ENCODE peak calls at places on chromosomes 4 and X, in eight cellular contexts. H, G, N, C, R, D, S and P are unnamed samples.

GRCh38 chr4:38188136-38188535 is 227.9 kb downstream of the PTTG2 start:
- DNase-seq in H (no peak), G (no peak), N (no peak), C (no peak), R (no peak), D (no peak), S (no peak), P (no peak)

GRCh38 chrX:134949271-134949670 is 41.5 kb upstream of the SMIM10 start:
- DNase-seq in H (no peak), G (peak), N (peak), C (no peak), R (no peak), D (no peak), S (no peak), P (no peak)

GRCh38 chr4:142406051-142406549 is 440.0 kb downstream of the INPP4B start:
- DNase-seq in H (peak), G (no peak), N (no peak), C (no peak), R (no peak), D (no peak), S (no peak), P (no peak)

GRCh38 chrX:1893758-1894294 is 279.0 kb downstream of the ASMT start:
- DNase-seq in H (no peak), G (no peak), N (no peak), C (no peak), R (no peak), D (no peak), S (no peak), P (no peak)

GRCh38 chr4:108060164-108060563 is 70.5 kb downstream of the HADH start:
- DNase-seq in H (no peak), G (peak), N (peak), C (no peak), R (no peak), D (no peak), S (no peak), P (no peak)

GRCh38 chr4:144507309-144508101 is 138.5 kb upstream of the HHIP start:
- DNase-seq in H (peak), G (peak), N (no peak), C (no peak), R (no peak), D (no peak), S (no peak), P (no peak)

GRCh38 chr4:3723232-3723642 is 42.9 kb upstream of the ADRA2C start:
- DNase-seq in H (no peak), G (no peak), N (no peak), C (no peak), R (no peak), D (no peak), S (no peak), P (no peak)

GRCh38 chr4:8350841-8351461 is 81.4 kb downstream of the HTRA3 start:
- DNase-seq in H (no peak), G (no peak), N (no peak), C (no peak), R (no peak), D (no peak), S (no peak), P (no peak)

GRCh38 chr4:108013332-108013731 is 23.6 kb downstream of the HADH start:
- DNase-seq in H (no peak), G (no peak), N (no peak), C (no peak), R (no peak), D (no peak), S (no peak), P (no peak)

GRCh38 chr4:2417765-2418651 is at the start of gene ZFYVE28:
- DNase-seq in H (no peak), G (no peak), N (peak), C (peak), R (peak), D (no peak), S (no peak), P (no peak)

GRCh38 chr4:155672342-155672741 is 5.7 kb downstream of the GUCY1A1 start:
- DNase-seq in H (no peak), G (no peak), N (no peak), C (no peak), R (no peak), D (no peak), S (no peak), P (no peak)

GRCh38 chrX:67544871-67545771 is 1.3 kb downstream of the AR start:
- DNase-seq in H (no peak), G (peak), N (no peak), C (peak), R (peak), D (no peak), S (no peak), P (peak)

GRCh38 chr4:41976775-41977516 is 4.6 kb upstream of the DCAF4L1 start:
- DNase-seq in H (no peak), G (no peak), N (no peak), C (no peak), R (no peak), D (no peak), S (no peak), P (no peak)

GRCh38 chrX:12076046-12076445 is 62.2 kb upstream of the FRMPD4 start:
- DNase-seq in H (no peak), G (peak), N (no peak), C (no peak), R (no peak), D (no peak), S (no peak), P (no peak)

GRCh38 chrX:12080265-12080664 is 58.0 kb upstream of the FRMPD4 start:
- DNase-seq in H (no peak), G (peak), N (peak), C (no peak), R (no peak), D (no peak), S (peak), P (peak)
- TF ChIP-seq CTCF in H (peak), G (peak), N (peak), C (peak), R (peak), D (peak), S (peak), P (peak)

GRCh38 chr4:70945046-70945445 is 42.9 kb downstream of the MOB1B start:
- DNase-seq in H (no peak), G (no peak), N (no peak), C (no peak), R (no peak), D (no peak), S (no peak), P (no peak)

GRCh38 chr4:70946944-70947343 is 44.8 kb downstream of the MOB1B start:
- DNase-seq in H (no peak), G (peak), N (no peak), C (no peak), R (no peak), D (no peak), S (no peak), P (no peak)

GRCh38 chr4:70945452-70946055 is 43.4 kb downstream of the MOB1B start:
- DNase-seq in H (no peak), G (no peak), N (no peak), C (no peak), R (no peak), D (no peak), S (no peak), P (no peak)

GRCh38 chr4:70954032-70954431 is 39.4 kb upstream of the DCK start:
- DNase-seq in H (no peak), G (peak), N (no peak), C (no peak), R (no peak), D (no peak), S (no peak), P (no peak)

DNA sequence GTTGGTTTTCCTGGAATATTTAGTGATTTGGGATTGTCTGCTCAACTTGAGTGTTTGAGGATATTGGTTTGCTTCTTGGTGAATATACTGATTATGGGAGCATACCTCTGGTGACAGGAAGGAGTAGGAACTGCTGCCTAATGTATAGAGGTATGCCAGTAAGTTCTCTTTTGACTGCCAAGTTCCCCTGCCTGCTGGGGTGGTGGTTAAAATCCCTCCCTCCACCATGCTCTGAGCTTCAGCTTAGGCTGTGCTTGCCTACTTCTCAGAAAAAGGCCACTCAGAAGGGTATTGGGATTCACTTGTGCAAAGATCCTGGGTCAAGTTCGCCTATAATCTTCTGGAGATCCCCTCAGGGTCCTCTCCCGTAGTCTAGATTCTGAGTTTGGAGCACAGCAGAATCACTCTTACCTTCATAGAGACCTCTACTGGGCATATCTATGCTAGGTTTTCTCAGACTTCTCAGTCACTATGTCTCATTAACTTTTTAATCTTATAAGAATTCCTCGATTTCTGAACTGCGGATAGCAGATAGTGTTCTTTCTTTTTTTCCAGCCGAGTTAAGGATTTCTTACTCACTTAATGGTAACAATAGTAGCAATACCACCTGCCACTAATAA is 44.7 kb upstream of the DCK start:
- DNase-seq in H (no peak), G (no peak), N (no peak), C (no peak), R (no peak), D (no peak), S (no peak), P (peak)
- TF ChIP-seq CTCF in H (peak), G (no peak), N (no peak), C (no peak), R (peak), D (no peak), S (peak), P (no peak)

GRCh38 chr4:54433686-54434085 is 204.6 kb downstream of the PDGFRA start:
- DNase-seq in H (no peak), G (peak), N (no peak), C (no peak), R (no peak), D (no peak), S (no peak), P (no peak)
- TF ChIP-seq CTCF in H (peak), G (peak), N (no peak), C (peak), R (no peak), D (peak), S (peak), P (peak)

GRCh38 chrX:74458738-74459137 is 37.4 kb downstream of the SLC16A2 start:
- DNase-seq in H (no peak), G (peak), N (no peak), C (no peak), R (no peak), D (peak), S (no peak), P (no peak)
- TF ChIP-seq CTCF in H (no peak), G (no peak), N (peak), C (no peak), R (no peak), D (no peak), S (no peak), P (no peak)

GRCh38 chr4:176217510-176217909 is 22.1 kb upstream of the SPATA4 start:
- DNase-seq in H (no peak), G (no peak), N (no peak), C (no peak), R (no peak), D (no peak), S (no peak), P (no peak)
- TF ChIP-seq CTCF in H (no peak), G (no peak), N (no peak), C (no peak), R (no peak), D (no peak), S (no peak), P (peak)

GRCh38 chrX:153723351-153724251 is 586 bp downstream of the BCAP31 start:
- DNase-seq in H (peak), G (peak), N (peak), C (peak), R (peak), D (no peak), S (peak), P (peak)
- TF ChIP-seq CTCF in H (peak), G (peak), N (peak), C (peak), R (peak), D (peak), S (peak), P (peak)

DNA sequence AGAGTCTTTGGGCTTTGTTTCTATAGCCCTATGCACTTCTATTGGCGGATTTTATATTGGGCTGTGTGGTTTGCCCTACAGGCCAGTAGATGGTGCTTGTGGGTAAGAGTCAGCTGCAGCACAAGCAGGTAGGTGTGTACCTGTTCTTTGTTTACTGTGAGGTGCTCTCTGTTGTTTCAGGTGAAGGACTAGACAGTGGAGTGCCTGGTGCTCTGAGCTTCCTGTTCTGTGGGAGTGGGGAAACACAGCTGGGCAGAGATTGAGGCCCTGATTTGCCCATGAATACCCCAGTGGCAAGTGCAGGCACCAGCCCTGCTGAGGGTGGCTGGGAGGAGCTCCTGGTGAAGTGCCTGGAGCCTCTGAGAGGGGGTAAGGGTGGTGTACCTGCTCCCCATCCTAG is 26.3 kb upstream of the UCP1 start:
- DNase-seq in H (no peak), G (peak), N (peak), C (no peak), R (no peak), D (no peak), S (no peak), P (peak)
- TF ChIP-seq CTCF in H (peak), G (peak), N (peak), C (peak), R (peak), D (peak), S (peak), P (no peak)

DNA sequence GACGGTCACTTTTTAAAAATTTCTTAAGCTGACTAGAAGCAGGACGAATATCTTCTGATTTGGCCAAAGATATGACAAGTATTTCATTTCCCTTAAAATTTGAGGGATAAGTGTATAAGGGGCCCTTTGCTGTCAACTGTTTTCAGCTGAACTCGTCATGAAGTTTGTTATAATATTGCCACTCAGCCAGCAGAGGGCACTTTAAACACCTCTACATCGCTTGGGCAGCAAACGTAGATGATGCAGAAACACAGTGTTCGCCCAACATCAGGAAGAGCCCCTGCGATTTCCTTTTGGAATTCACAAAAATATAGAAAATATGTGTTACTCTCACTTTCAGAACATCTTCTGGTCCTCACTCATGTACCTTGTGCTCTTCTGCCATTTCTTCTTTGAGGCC is 435.7 kb upstream of the FMR1 start:
- DNase-seq in H (peak), G (peak), N (no peak), C (no peak), R (no peak), D (no peak), S (peak), P (peak)
- TF ChIP-seq CTCF in H (peak), G (no peak), N (peak), C (peak), R (no peak), D (no peak), S (peak), P (peak)

GRCh38 chr4:6032249-6033244 is 14.3 kb upstream of the C4orf50 start:
- DNase-seq in H (no peak), G (no peak), N (no peak), C (no peak), R (no peak), D (no peak), S (no peak), P (no peak)
- TF ChIP-seq CTCF in H (no peak), G (no peak), N (no peak), C (no peak), R (no peak), D (no peak), S (no peak), P (no peak)

GRCh38 chr4:179626687-179627086 is 2184.4 kb upstream of the AGA start:
- DNase-seq in H (no peak), G (no peak), N (no peak), C (no peak), R (no peak), D (no peak), S (no peak), P (no peak)
- TF ChIP-seq CTCF in H (no peak), G (no peak), N (no peak), C (no peak), R (no peak), D (no peak), S (no peak), P (no peak)